ENCODE peak calls at places on chromosomes 16 and 17, in seven cellular contexts. X is tibial artery; A is body of pancreas; I is A673; U is testis; K is fibroblast of pulmonary artery; S is CD8-positive, alpha-beta memory T cell. H is an unnamed sample.

GRCh38 chr16:57147381-57148191 is 38.3 kb downstream of the PSME3IP1 start:
- DNase-seq in X (no peak), A (no peak), I (peak), U (no peak), K (peak), S (no peak), H (no peak)

GRCh38 chr17:78101542-78101941 is 27.0 kb downstream of the TMC6 start:
- DNase-seq in X (no peak), A (no peak), I (no peak), U (no peak), K (no peak), S (no peak), H (no peak)

GRCh38 chr17:42174126-42174783 is 6.7 kb downstream of the KCNH4 start:
- DNase-seq in X (no peak), A (no peak), I (no peak), U (no peak), K (no peak), S (no peak), H (no peak)

GRCh38 chr17:72697602-72698146 is 394.8 kb downstream of the SLC39A11 start:
- DNase-seq in X (no peak), A (no peak), I (no peak), U (peak), K (no peak), S (no peak), H (no peak)

GRCh38 chr17:7579001-7579838 is at the start of gene CD68:
- DNase-seq in X (peak), A (peak), I (peak), U (peak), K (peak), S (peak), H (peak)

GRCh38 chr17:79010304-79010646 is 711 bp upstream of the CANT1 start:
- DNase-seq in X (no peak), A (no peak), I (no peak), U (no peak), K (no peak), S (no peak), H (no peak)

GRCh38 chr17:63519972-63520882 is 2.9 kb upstream of the KCNH6 start:
- DNase-seq in X (no peak), A (peak), I (no peak), U (no peak), K (no peak), S (no peak), H (no peak)

GRCh38 chr17:32819035-32819434 is 57.9 kb downstream of the MYO1D start:
- DNase-seq in X (no peak), A (no peak), I (no peak), U (no peak), K (peak), S (no peak), H (no peak)

GRCh38 chr16:87263418-87264052 is 53.7 kb downstream of the C16orf95 start:
- DNase-seq in X (no peak), A (no peak), I (no peak), U (no peak), K (no peak), S (no peak), H (no peak)

GRCh38 chr17:45730192-45730591 is 53.9 kb upstream of the CRHR1 start:
- DNase-seq in X (no peak), A (no peak), I (no peak), U (no peak), K (no peak), S (no peak), H (no peak)

GRCh38 chr17:67718325-67718941 is 697 bp downstream of the NOL11 start:
- DNase-seq in X (no peak), A (no peak), I (peak), U (no peak), K (peak), S (no peak), H (peak)

GRCh38 chr16:46862555-46863447 is 21.4 kb upstream of the GPT2 start:
- DNase-seq in X (no peak), A (no peak), I (no peak), U (no peak), K (no peak), S (no peak), H (no peak)

GRCh38 chr17:78351449-78352006 is 8.3 kb downstream of the SOCS3 start:
- DNase-seq in X (peak), A (peak), I (no peak), U (peak), K (peak), S (no peak), H (no peak)

GRCh38 chr17:6948562-6948961 is 47.3 kb upstream of the ALOX12 start:
- DNase-seq in X (no peak), A (no peak), I (no peak), U (no peak), K (no peak), S (no peak), H (no peak)

GRCh38 chr16:2173366-2173765 is 17.8 kb downstream of the TRAF7 start:
- DNase-seq in X (no peak), A (no peak), I (no peak), U (no peak), K (no peak), S (no peak), H (no peak)

GRCh38 chr17:29251969-29252866 is 5.6 kb downstream of the CRYBA1 start:
- DNase-seq in X (no peak), A (no peak), I (peak), U (no peak), K (peak), S (no peak), H (peak)

GRCh38 chr17:55825213-55825612 is 74.4 kb downstream of the PCTP start:
- DNase-seq in X (no peak), A (no peak), I (peak), U (no peak), K (no peak), S (no peak), H (peak)

GRCh38 chr16:1981398-1981836 is at the start of gene NOXO1:
- DNase-seq in X (no peak), A (no peak), I (peak), U (no peak), K (no peak), S (no peak), H (no peak)

GRCh38 chr16:30924086-30924714 is 828 bp downstream of the FBXL19 start:
- DNase-seq in X (no peak), A (peak), I (no peak), U (no peak), K (no peak), S (no peak), H (no peak)

GRCh38 chr17:34797724-34798123 is 163.5 kb downstream of the CCT6B start:
- DNase-seq in X (no peak), A (no peak), I (peak), U (peak), K (peak), S (no peak), H (no peak)

GRCh38 chr17:48732688-48733629 is 4.4 kb upstream of the HOXB13 start:
- DNase-seq in X (no peak), A (no peak), I (no peak), U (no peak), K (no peak), S (no peak), H (no peak)

GRCh38 chr17:3657588-3657869 is 10.8 kb downstream of the TAX1BP3 start:
- DNase-seq in X (no peak), A (no peak), I (no peak), U (no peak), K (no peak), S (no peak), H (no peak)

GRCh38 chr17:53227514-53227913 is 595.2 kb upstream of the KIF2B start:
- DNase-seq in X (no peak), A (no peak), I (no peak), U (no peak), K (no peak), S (no peak), H (no peak)

GRCh38 chr17:31425646-31426045 is 34.2 kb downstream of the RAB11FIP4 start:
- DNase-seq in X (no peak), A (peak), I (no peak), U (no peak), K (no peak), S (no peak), H (no peak)

GRCh38 chr17:5667871-5668270 is 83.6 kb upstream of the NLRP1 start:
- DNase-seq in X (no peak), A (no peak), I (peak), U (no peak), K (no peak), S (no peak), H (no peak)

GRCh38 chr17:31693433-31694210 is 165.4 kb downstream of the COPRS start:
- DNase-seq in X (no peak), A (no peak), I (no peak), U (no peak), K (no peak), S (no peak), H (no peak)

GRCh38 chr16:4116328-4117249 is at the start of gene ADCY9:
- DNase-seq in X (peak), A (peak), I (peak), U (peak), K (peak), S (peak), H (peak)

GRCh38 chr16:30934827-30935557 is 11.6 kb downstream of the FBXL19 start:
- DNase-seq in X (peak), A (peak), I (peak), U (peak), K (peak), S (no peak), H (peak)

GRCh38 chr17:47776330-47777197 is 43.5 kb downstream of the TBX21 start:
- DNase-seq in X (no peak), A (peak), I (peak), U (no peak), K (peak), S (peak), H (peak)

GRCh38 chr16:11278681-11279628 is 2.2 kb downstream of the PRM1 start:
- DNase-seq in X (no peak), A (no peak), I (no peak), U (no peak), K (no peak), S (no peak), H (no peak)

GRCh38 chr16:12837344-12837743 is 33.7 kb upstream of the CPPED1 start:
- DNase-seq in X (no peak), A (no peak), I (no peak), U (no peak), K (no peak), S (no peak), H (peak)

GRCh38 chr17:67891481-67892119 is 66.3 kb downstream of the BPTF start:
- DNase-seq in X (no peak), A (peak), I (peak), U (peak), K (peak), S (no peak), H (no peak)

GRCh38 chr17:66527335-66527734 is 224.9 kb downstream of the PRKCA start:
- DNase-seq in X (no peak), A (no peak), I (no peak), U (no peak), K (no peak), S (no peak), H (no peak)

GRCh38 chr17:83053779-83054451 is 25.5 kb upstream of the METRNL start:
- DNase-seq in X (peak), A (no peak), I (no peak), U (peak), K (no peak), S (peak), H (no peak)

GRCh38 chr17:27242951-27243350 is 51.0 kb upstream of the WSB1 start:
- DNase-seq in X (no peak), A (no peak), I (no peak), U (no peak), K (no peak), S (no peak), H (no peak)

DNA sequence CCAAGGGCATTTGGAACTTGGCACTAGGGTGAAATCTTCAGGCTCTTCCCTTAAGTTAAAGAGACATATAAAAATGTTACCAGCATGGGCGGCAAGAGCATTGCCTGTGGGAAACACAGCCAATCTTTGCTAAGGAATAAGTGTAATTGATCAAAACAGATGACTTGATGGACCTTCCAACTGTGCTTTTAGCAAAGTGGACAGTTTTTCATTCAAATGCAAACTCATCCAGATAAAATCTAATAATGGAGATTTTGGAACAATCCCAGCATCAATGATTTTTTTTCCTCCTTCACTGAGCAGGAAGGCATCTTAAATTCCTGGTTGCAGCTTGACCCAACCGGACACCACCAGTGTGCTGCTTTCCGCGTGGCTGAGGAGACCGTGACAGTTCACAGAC is 42.9 kb upstream of the BHLHA9 start:
- DNase-seq in X (no peak), A (no peak), I (no peak), U (no peak), K (no peak), S (no peak), H (no peak)
- H3K4me3 ChIP-seq in X (no peak), A (no peak), I (no peak), U (no peak), K (no peak), S (no peak), H (no peak)

DNA sequence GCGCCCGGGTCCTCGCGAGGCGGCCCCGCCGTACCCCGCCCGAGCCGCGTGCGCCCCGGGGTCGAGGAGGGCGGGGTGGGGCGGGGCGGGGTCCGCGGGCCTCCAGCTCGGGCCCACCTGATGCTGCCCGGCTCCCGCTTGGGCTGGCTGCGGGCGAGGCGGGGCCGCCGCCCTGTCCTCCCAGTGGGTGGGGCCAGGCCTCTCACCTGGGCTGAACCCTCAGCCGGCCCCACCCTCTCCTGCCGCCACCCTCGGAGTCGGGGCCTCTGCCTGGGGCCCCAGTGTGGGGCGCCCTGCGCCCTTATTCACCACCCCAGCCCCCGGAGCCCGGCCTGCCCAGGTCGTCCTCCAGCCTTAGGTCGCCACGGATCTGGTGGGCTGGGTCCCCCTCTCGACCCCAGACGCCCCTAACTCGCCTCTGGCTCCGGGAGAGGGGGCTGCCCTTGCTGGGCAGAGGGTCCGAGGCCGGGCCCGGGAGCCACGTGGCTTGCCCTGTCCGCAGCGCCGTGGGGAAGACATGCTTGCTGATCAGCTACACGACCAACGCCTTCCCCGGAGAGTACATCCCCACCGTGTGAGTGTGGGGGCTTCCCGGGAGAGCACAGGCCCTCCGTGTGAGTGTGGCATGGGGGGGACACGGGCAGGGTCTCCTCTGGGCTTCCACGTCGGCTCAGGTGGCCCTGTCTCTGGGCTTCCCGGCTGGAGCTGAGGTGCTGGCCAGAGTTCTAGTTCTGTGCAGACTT is 578 bp downstream of the RAC3 start:
- DNase-seq in X (no peak), A (peak), I (no peak), U (no peak), K (no peak), S (no peak), H (no peak)
- H3K4me3 ChIP-seq in X (peak), A (no peak), I (peak), U (peak), K (peak), S (no peak), H (peak)

GRCh38 chr17:40561294-40561870 is 3.9 kb downstream of the CCR7 start:
- DNase-seq in X (no peak), A (no peak), I (no peak), U (no peak), K (no peak), S (no peak), H (no peak)
- H3K4me3 ChIP-seq in X (no peak), A (no peak), I (no peak), U (no peak), K (no peak), S (peak), H (peak)

GRCh38 chr16:870856-871561 is 70.5 kb upstream of the GNG13 start:
- DNase-seq in X (no peak), A (no peak), I (no peak), U (no peak), K (no peak), S (peak), H (no peak)
- H3K4me3 ChIP-seq in X (no peak), A (no peak), I (no peak), U (no peak), K (no peak), S (no peak), H (no peak)

DNA sequence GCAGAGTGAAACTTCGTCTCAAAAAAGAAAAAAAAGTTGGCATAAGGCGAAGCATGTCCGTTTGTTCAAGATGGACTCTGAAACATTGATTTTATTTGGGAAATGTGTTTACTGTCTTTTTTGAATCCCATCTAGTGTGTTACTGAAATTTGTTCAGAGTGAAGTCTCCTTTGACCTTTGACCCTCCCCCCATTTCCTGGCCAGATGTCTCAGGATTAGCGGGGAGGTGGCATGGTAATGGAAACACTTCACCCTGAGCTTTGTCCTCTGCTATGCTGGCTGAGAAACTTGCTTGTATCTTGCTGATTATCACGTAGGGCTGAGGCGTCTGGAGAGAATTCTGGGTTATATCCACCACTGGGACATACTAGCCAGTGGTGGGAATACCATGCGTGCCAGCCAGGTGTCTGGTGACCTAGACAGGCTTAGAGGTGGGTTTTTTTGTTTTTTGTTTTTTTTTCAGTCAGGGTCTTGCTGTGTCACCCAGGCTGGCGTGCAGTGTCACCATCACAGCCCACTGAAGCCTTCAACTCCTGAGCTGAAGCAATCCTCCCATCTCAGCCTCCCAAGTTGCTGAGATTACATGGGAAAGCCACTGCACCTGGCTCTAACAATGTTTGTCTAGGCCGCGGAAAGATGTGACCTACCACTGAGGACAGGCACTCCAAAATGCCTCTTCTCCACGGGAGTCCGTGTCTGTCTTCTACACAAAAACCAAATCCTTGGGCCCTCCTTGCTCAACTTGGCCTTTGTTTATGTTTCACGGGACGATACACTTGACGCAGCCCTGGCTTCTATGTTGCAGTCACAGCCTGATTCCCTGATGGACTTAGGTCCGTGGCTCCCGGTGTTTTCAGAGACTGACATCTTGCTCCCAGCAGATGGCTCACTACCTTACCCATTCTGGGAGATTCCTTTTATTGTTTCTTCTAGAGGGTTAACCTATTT is 6.6 kb upstream of the GALK1 start:
- DNase-seq in X (no peak), A (peak), I (no peak), U (no peak), K (peak), S (no peak), H (no peak)
- H3K4me3 ChIP-seq in X (no peak), A (no peak), I (no peak), U (no peak), K (no peak), S (no peak), H (no peak)

DNA sequence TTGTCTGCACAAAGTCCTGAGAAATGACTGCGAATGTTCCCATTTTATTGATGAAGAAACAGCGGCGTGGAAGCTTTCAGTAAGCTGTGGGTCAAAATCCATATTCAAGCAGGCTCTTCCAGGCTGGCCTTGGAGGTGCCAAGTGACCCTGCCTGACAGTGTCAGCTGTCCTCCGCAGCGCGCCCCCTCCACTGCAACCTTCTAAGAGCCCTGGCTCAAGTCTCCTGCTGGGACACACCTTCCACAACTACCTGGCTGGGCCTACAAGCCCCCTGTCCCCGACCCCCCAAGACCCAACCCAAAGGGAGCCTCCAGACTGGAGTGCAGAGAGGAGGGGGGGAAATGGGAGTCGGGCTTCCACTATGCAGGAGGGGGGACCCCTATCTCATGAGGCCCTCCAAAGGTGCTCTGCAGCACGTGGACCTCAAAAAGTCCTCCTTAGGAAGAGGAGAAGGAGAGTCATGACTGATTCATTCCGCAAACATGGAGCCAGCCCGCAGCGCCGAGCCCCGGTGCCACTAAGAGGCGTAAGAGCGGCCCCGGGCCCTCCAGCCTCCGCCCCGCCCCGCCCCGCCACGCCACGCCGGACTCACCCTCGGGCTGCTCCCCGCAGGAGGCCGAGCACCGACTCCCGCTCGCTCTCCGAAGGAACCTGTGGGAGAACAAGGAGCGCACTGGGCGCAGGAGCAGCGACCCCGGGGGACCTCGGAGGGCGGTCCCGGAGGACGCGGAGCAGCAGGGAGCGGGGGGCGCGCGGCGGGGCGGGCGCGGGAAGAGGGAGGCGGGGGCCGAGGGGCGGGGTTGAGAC is 574 bp downstream of the MPP3 start:
- DNase-seq in X (peak), A (peak), I (peak), U (peak), K (peak), S (no peak), H (no peak)
- H3K4me3 ChIP-seq in X (peak), A (peak), I (peak), U (peak), K (peak), S (no peak), H (peak)

H was measured in Jurkat, Clone E6-1.